ENCODE peak calls at places on chromosomes 11 and 22, in five cellular contexts. G, Z, A, F and J are unnamed samples.

GRCh38 chr11:72789493-72790131 is 4.2 kb downstream of the STARD10 start:
- DNase-seq in G (peak), Z (peak), A (no peak), F (peak), J (peak)

GRCh38 chr11:126702987-126703386 is 297.6 kb downstream of the KIRREL3 start:
- DNase-seq in G (no peak), Z (no peak), A (no peak), F (peak), J (no peak)

GRCh38 chr11:69159153-69159850 is 3.6 kb downstream of the SMIM38 start:
- DNase-seq in G (no peak), Z (no peak), A (no peak), F (no peak), J (no peak)

GRCh38 chr11:79212711-79213110 is 228.1 kb downstream of the TENM4 start:
- DNase-seq in G (no peak), Z (peak), A (no peak), F (no peak), J (no peak)

GRCh38 chr11:4203603-4204360 is 109.2 kb downstream of the RRM1 start:
- DNase-seq in G (no peak), Z (no peak), A (no peak), F (no peak), J (no peak)

GRCh38 chr11:130383363-130384168 is 44.8 kb downstream of the ADAMTS8 start:
- DNase-seq in G (peak), Z (no peak), A (no peak), F (peak), J (peak)

GRCh38 chr22:49512471-49512870 is 315.2 kb downstream of the BRD1 start:
- DNase-seq in G (no peak), Z (no peak), A (no peak), F (no peak), J (no peak)

GRCh38 chr22:35891442-35891841 is 137.2 kb downstream of the RBFOX2 start:
- DNase-seq in G (no peak), Z (no peak), A (no peak), F (no peak), J (no peak)

GRCh38 chr11:2774173-2775082 is 74.6 kb upstream of the KCNQ1OT1 start:
- DNase-seq in G (no peak), Z (no peak), A (peak), F (no peak), J (no peak)

GRCh38 chr22:46553189-46553588 is 15.8 kb upstream of the CELSR1 start:
- DNase-seq in G (no peak), Z (no peak), A (no peak), F (no peak), J (no peak)

GRCh38 chr22:23833017-23833795 is 5.6 kb downstream of the DERL3 start:
- DNase-seq in G (no peak), Z (no peak), A (no peak), F (no peak), J (no peak)

GRCh38 chr22:37442537-37442936 is 15.3 kb upstream of the ELFN2 start:
- DNase-seq in G (peak), Z (no peak), A (no peak), F (peak), J (no peak)

GRCh38 chr11:101011881-101012280 is 117.7 kb downstream of the PGR start:
- DNase-seq in G (no peak), Z (no peak), A (no peak), F (no peak), J (no peak)

GRCh38 chr11:78318733-78319132 is 98.9 kb downstream of the GAB2 start:
- DNase-seq in G (no peak), Z (peak), A (no peak), F (peak), J (no peak)